ENCODE peak calls at places on chromosomes 7 and 10, in four cellular contexts. G is HEK293T, I is HepG2, J is GM12878. F is an unnamed sample.
A peak's percentile ranks its signal among the peaks of the same experiment; 100 is the strongest.

GRCh38 chr10:11921800-11922387 is 98.7 kb downstream of the PROSER2 start:
- DNase-seq in J (no peak), G (no peak), I (no peak), F (no peak)

GRCh38 chr7:5417106-5418071 is 6.2 kb downstream of the TNRC18 start:
- DNase-seq in J (no peak), G (no peak), I (no peak), F (no peak)

GRCh38 chr7:119664601-119665000 is 608.4 kb upstream of the KCND2 start:
- DNase-seq in J (no peak), I (no peak), G (no peak), F (no peak)

GRCh38 chr7:142870575-142871259 is 14.8 kb downstream of the TRPV6 start:
- DNase-seq in I (no peak), J (no peak), G (no peak), F (no peak)

GRCh38 chr7:20647908-20648776 is 32.7 kb downstream of the ABCB5 start:
- DNase-seq in J (no peak), I (peak; percentile 18), G (peak; percentile 64), F (peak; percentile 38)

GRCh38 chr7:47335557-47336177 is 246.2 kb downstream of the TNS3 start:
- DNase-seq in G (no peak), J (no peak), I (no peak), F (no peak)

GRCh38 chr7:89264126-89264525 is 468.6 kb upstream of the TEX47 start:
- DNase-seq in I (no peak), J (no peak), G (no peak), F (no peak)

GRCh38 chr7:19294629-19295028 is 149.4 kb upstream of the FERD3L start:
- DNase-seq in G (peak; percentile 14), I (no peak), J (no peak), F (no peak)

GRCh38 chr10:52951819-52952218 is 179.2 kb upstream of the MBL2 start:
- DNase-seq in G (peak; percentile 54), J (no peak), I (peak; percentile 59), F (peak; percentile 6)

GRCh38 chr10:126233182-126233581 is 155.1 kb downstream of the ADAM12 start:
- DNase-seq in I (no peak), J (no peak), G (no peak), F (no peak)

GRCh38 chr10:20372748-20373147 is 524.4 kb downstream of the NEBL start:
- DNase-seq in G (no peak), J (no peak), I (no peak), F (no peak)

GRCh38 chr10:126458453-126458852 is 70.2 kb upstream of the ADAM12 start:
- DNase-seq in I (no peak), J (no peak), G (no peak), F (no peak)

GRCh38 chr7:141754939-141755338 is 9.0 kb upstream of the TAS2R3 start:
- DNase-seq in J (no peak), I (peak; percentile 46), G (peak; percentile 62), F (peak; percentile 71)

GRCh38 chr10:102642553-102643345 is 1.5 kb upstream of the TRIM8 start:
- DNase-seq in I (peak; percentile 50), G (no peak), J (no peak), F (peak; percentile 31)
- TF ChIP-seq TARDBP in I (no peak), G (no peak), J (no peak), F (no peak)

DNA sequence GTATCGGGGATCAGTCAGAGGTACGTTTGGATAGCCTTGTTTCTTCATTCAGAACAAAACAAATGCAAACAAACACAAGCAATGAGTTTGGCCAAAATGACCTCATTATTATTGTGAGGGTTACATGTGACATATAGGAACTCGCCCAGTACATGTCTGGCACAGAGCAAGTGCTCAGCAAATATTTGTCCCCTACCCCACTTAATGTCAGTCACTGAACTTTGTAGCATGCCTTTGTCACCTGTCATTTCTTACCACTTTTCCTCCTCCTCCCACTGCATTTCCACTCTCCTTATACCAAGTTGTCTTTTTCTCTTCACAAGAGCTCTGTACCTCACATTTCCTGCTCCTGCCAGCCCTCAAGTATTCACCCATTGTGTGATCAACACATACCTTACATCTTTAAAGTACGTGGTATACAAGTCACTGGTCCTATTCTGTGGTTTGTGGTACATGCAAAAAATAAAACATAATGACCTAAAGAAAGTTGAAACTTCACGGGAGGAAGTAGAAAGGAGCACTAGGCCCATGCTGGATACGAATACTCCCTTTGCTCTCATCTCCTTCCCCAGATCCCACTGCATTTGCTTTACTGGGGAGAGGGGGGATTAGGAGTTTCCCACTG is 236.0 kb downstream of the INHBA start:
- DNase-seq in I (peak; percentile 3), G (no peak), J (no peak), F (no peak)
- TF ChIP-seq TARDBP in I (no peak), G (no peak), J (no peak), F (no peak)

DNA sequence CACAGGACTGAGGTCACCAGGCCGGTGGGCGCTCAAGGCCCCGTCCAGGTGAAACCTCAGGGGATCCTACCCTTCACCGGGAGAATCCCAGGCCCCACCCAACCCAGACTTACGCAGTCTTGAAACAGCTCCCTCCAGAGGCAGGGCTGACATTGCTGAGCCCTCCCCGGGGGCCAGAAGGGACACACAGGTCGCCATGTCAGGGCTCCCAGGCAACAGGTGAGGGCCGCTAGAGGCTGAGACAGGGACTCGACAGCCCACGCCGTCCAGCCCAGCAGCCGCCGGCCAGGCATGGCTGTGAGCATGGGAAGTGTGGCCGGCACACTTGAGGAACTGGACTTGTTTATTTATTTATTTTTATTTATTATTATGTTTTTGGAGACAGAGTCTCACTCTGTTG is 10.3 kb downstream of the MICALL2 start:
- DNase-seq in J (no peak), I (no peak), G (no peak), F (no peak)
- TF ChIP-seq TARDBP in J (no peak), I (no peak), G (no peak), F (no peak)

DNA sequence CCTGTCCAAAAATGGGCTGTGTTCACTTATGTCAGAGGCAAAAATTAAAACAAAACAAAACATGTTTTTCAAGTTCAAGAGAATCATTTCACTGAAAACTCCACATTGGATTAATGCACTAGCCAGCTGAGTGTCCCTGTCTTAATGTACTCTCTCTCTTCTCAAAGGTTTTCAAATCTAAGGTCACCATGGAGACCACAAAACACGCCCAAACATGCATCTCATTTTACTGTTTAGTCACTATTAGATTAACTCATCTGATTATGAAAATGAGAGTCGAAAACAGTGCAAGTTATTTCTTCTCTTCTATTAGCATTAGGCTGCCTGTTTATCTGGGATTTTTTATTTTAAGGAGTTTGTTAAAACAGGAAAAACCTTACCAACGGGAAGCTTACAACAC is 70.8 kb upstream of the ASAH2 start:
- DNase-seq in J (no peak), G (no peak), I (no peak), F (no peak)
- TF ChIP-seq TARDBP in J (no peak), G (no peak), I (no peak), F (no peak)

DNA sequence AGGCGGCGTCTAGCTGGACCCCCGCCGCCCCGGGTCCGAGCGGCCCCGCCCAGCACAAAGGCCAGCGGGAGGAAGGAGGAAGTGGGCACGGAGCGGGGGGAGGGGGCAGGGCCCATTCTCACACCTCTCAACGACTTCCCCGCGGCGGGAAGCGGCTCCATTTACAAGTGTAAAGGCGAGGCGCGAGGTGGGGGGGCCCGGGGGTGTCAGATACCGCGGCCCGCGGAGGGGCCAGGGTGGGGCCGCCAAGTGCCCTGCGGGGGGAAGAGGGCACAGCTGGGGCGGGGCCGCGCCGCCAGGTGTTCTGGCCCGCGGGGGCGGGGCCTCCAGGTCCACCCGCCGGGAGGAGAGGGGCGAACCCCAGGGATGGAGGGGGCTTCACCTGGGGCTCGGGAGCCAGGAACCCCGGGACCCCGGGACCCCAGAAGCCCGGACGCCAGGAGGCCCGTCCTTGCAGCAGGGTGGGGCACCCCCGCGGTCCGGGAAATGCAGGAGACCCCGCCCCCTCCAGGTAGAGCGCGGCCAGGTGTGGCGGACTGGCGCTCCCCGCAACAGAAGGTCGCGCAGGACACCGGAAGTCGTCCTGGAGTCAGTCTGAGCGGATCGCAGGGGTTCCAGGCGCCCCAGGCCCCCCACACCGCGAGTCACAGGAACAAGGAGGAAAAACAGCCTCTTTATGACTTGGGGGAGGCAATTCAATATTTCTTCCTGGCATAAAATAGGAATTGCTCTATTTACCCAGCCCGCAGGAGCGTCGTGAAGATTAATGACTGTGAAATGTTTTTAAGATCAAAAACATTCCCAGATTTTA is 8.3 kb downstream of the CTBP2 start:
- DNase-seq in I (no peak), G (no peak), J (no peak), F (peak; percentile 48)
- TF ChIP-seq TARDBP in I (no peak), G (no peak), J (no peak), F (no peak)

GRCh38 chr10:132461103-132461682 is 64.2 kb downstream of the PWWP2B start:
- DNase-seq in G (no peak), I (no peak), J (no peak), F (no peak)

GRCh38 chr10:132458595-132459251 is 61.7 kb downstream of the PWWP2B start:
- DNase-seq in G (peak; percentile 89), I (no peak), J (no peak), F (peak; percentile 68)

GRCh38 chr10:132460691-132461090 is 63.7 kb downstream of the PWWP2B start:
- DNase-seq in G (no peak), J (no peak), I (no peak), F (no peak)

GRCh38 chr10:132459252-132460028 is 62.4 kb downstream of the PWWP2B start:
- DNase-seq in I (peak; percentile 58), J (no peak), G (no peak), F (no peak)

DNA sequence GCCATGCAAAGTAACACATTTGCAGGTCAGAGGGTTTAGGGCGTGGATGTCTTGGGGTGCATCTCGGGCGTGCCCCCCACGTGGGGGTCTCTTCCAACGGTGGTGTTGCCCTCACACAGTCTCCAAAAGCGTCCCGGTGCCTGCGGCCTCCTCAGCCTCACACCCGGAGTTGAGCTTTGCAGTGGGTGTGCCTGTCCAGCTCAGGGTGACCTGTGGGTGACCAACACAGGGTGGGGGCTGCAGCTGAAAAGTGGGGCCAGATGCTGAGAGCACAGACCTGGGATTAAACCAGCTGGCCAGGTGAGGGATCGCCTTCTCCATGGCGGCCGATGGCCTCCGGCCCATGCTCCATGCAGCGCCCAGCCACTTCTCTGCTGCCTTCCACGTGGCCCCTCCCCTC is 63.1 kb downstream of the PWWP2B start:
- DNase-seq in I (no peak), J (no peak), G (no peak), F (no peak)
- TF ChIP-seq TARDBP in I (no peak), J (no peak), G (no peak), F (no peak)

DNA sequence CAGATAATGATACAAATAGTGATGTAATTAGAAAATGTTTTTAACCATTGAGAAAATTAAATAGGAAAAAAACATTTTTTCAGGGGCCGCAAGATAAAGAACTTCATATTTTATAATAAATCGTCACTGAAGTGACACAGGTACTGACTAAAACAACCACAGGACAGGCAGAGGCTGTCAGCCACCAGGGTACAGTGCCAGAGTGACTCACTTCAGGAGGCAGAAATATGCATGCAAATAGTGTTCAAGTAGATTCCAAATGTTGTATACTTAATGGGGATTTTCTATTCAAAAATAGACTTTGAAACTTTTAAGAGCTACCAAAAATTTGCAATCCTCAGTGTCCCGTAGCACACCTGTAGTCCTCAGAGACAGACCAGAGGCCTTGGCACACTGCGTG is 68.6 kb downstream of the FRMPD2 start:
- DNase-seq in G (no peak), J (peak; percentile 13), I (no peak), F (no peak)
- TF ChIP-seq TARDBP in G (no peak), J (no peak), I (no peak), F (no peak)

F was measured in K562.